ENCODE peak calls at places on chromosomes 6 and 20, in four cellular contexts. V is H9, G is IMR-90, B is neuronal stem cell. N is an unnamed sample.

GRCh38 chr6:137033828-137034227 is 10.9 kb downstream of the IL20RA start:
- DNase-seq in V (no peak), G (no peak), B (no peak), N (peak; percentile 86)

GRCh38 chr6:121201108-121201507 is 133.2 kb downstream of the TBC1D32 start:
- DNase-seq in G (peak; percentile 7), V (no peak), B (no peak), N (no peak)

GRCh38 chr20:59765599-59766177 is 161.3 kb downstream of the PHACTR3 start:
- DNase-seq in V (peak; percentile 58), G (no peak), B (peak; percentile 42), N (no peak)

GRCh38 chr6:105384004-105384403 is 18.9 kb downstream of the PREP start:
- DNase-seq in V (no peak), G (no peak), B (no peak), N (no peak)

GRCh38 chr20:45913105-45913504 is 1.1 kb upstream of the PLTP start:
- DNase-seq in V (no peak), B (no peak), G (peak; percentile 39), N (no peak)

GRCh38 chr6:14635195-14635594 is 517.6 kb downstream of the CD83 start:
- DNase-seq in G (no peak), V (no peak), B (no peak), N (no peak)

GRCh38 chr20:57629976-57630525 is 9.8 kb upstream of the ZBP1 start:
- DNase-seq in G (no peak), V (no peak), B (no peak), N (no peak)

GRCh38 chr6:43930440-43931154 is 160.6 kb downstream of the VEGFA start:
- DNase-seq in V (no peak), B (no peak), G (no peak), N (no peak)

GRCh38 chr6:158064725-158065251 is 83.1 kb downstream of the SYNJ2 start:
- DNase-seq in B (no peak), G (no peak), V (no peak), N (no peak)

GRCh38 chr6:102582569-102582968 is 1189.1 kb downstream of the GRIK2 start:
- DNase-seq in B (no peak), V (no peak), G (no peak), N (no peak)

GRCh38 chr6:43045371-43045930 is 8.2 kb downstream of the CUL7 start:
- DNase-seq in G (no peak), B (no peak), V (peak; percentile 22), N (no peak)

GRCh38 chr6:116408476-116408875 is 37.7 kb downstream of the DSE start:
- DNase-seq in V (no peak), B (no peak), G (no peak), N (no peak)

GRCh38 chr20:34705383-34706021 is 1.4 kb downstream of the TP53INP2 start:
- DNase-seq in B (no peak), V (peak; percentile 39), G (peak; percentile 23), N (peak; percentile 66)

GRCh38 chr6:27825025-27825823 is 87.0 kb downstream of the OR2B2 start:
- DNase-seq in B (no peak), G (no peak), V (no peak), N (peak; percentile 41)

GRCh38 chr6:27031302-27031701 is 216.2 kb upstream of the PRSS16 start:
- DNase-seq in V (no peak), G (peak; percentile 20), B (no peak), N (no peak)

GRCh38 chr6:80151641-80152040 is 45.2 kb downstream of the BCKDHB start:
- DNase-seq in V (no peak), G (no peak), B (peak; percentile 30), N (no peak)

GRCh38 chr6:37821449-37821848 is 1.9 kb downstream of the ZFAND3 start:
- DNase-seq in B (no peak), G (no peak), V (no peak), N (no peak)
- H3K4me1 ChIP-seq in B (peaks cover 14% of the 10 kb centered on the region), G (peaks cover 15% of the 10 kb centered on the region), V (no peaks in the 10 kb centered on the region), N (peaks cover 15% of the 10 kb centered on the region)

GRCh38 chr6:37130704-37131103 is 39.2 kb upstream of the PIM1 start:
- DNase-seq in G (peak; percentile 56), V (no peak), B (no peak), N (peak; percentile 75)

GRCh38 chr6:37125779-37126553 is 44.0 kb upstream of the PIM1 start:
- DNase-seq in G (no peak), B (peak; percentile 97), V (peak; percentile 83), N (no peak)

GRCh38 chr6:37126961-37127360 is 43.0 kb upstream of the PIM1 start:
- DNase-seq in G (no peak), V (no peak), B (no peak), N (no peak)

GRCh38 chr6:37126554-37126906 is 43.4 kb upstream of the PIM1 start:
- DNase-seq in V (no peak), B (no peak), G (no peak), N (no peak)

GRCh38 chr6:37127961-37128862 is 41.7 kb upstream of the PIM1 start:
- DNase-seq in V (no peak), B (no peak), G (peak; percentile 74), N (peak; percentile 46)
- H4K91ac ChIP-seq in V (no peak overlapping the region), B (no peak overlapping the region), G (peak overlapping the region; percentile 70), N (no peak overlapping the region)

DNA sequence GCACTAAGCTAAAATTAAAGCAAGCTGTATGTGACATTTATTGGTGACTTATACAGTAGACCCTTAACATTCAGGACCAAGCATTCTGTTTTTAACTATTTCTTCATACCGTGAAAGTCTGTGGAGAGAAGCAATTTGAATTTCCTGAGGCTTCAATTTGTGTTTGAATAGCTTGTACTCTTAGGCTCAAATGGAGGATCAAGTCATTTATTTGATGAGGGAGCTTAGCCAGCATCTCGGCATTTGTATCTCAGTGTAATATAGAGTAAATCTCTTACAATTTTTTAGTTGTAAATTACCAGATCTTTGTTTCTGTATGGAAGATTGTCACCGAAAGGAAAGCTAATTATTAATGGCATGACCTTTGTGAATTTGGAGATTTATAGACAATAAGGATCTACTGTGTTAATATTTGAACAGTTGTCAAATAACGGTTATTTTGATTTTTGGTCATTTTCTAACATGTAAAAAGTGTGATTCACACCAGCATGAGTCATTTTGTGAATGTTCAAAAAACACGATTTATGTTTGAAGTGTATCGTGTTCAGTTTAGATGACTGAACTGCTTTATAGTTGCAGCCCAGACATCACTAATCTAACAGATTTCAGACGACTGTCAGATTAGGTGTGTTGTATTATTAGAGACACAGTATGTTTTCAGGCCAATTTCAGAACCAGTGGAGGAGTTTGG is 332.8 kb downstream of the CDKAL1 start:
- DNase-seq in V (no peak), B (no peak), G (peak; percentile 68), N (peak; percentile 38)
- H4K8ac ChIP-seq in V (no peak overlapping the region), B (no peak overlapping the region), G (no peak overlapping the region), N (no peak overlapping the region)

DNA sequence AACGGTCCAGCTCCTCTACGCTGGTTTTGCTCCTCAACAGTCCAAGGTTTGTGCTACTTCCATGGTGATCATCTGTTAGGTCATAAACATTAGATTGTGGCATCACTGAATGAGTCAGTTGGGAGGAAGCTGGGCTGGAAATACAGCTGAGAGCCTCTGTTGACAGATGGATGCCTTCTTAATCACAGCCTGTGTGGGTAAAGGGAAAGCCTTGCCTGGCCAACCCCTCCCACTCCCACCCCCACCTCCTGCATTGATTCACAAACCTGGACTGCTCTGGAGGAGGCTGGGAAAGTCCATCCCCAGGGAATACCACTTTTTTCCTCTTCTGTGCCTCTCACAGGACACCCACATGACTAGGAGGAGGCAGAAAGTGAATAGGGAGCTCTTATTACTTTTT is 180.6 kb upstream of the CCN2 start:
- DNase-seq in V (no peak), B (no peak), G (peak; percentile 100), N (peak; percentile 99)
- H3K4me1 ChIP-seq in V (peaks cover 17% of the 10 kb centered on the region), B (peaks cover 10% of the 10 kb centered on the region), G (peaks cover 26% of the 10 kb centered on the region), N (peaks cover 6% of the 10 kb centered on the region)

GRCh38 chr20:347640-348484 is 951 bp downstream of the NRSN2 start:
- DNase-seq in B (peak; percentile 94), G (peak; percentile 90), V (peak; percentile 97), N (peak; percentile 98)

GRCh38 chr20:348972-349841 is 2.3 kb downstream of the NRSN2 start:
- DNase-seq in B (no peak), V (no peak), G (no peak), N (no peak)

GRCh38 chr20:346033-346639 is 775 bp upstream of the NRSN2 start:
- DNase-seq in V (no peak), G (no peak), B (no peak), N (no peak)

GRCh38 chr20:346640-347316 is at the start of gene NRSN2:
- DNase-seq in V (peak; percentile 66), G (peak; percentile 62), B (peak; percentile 49), N (peak; percentile 87)

GRCh38 chr20:347317-347639 is 367 bp downstream of the NRSN2 start:
- DNase-seq in G (no peak), V (no peak), B (no peak), N (no peak)
- H4K91ac ChIP-seq in G (peak overlapping the region; percentile 88), V (no peak overlapping the region), B (no peak overlapping the region), N (peak overlapping the region; percentile 12)

GRCh38 chr6:11092654-11093053 is 980 bp upstream of the SMIM13 start:
- DNase-seq in G (no peak), B (no peak), V (no peak), N (no peak)

GRCh38 chr6:11093591-11094410 is at the start of gene SMIM13:
- DNase-seq in G (peak; percentile 98), B (peak; percentile 97), V (peak; percentile 99), N (peak; percentile 99)

GRCh38 chr6:11096109-11096508 is 2.5 kb downstream of the SMIM13 start:
- DNase-seq in B (no peak), G (peak; percentile 80), V (peak; percentile 58), N (peak; percentile 78)

GRCh38 chr6:11093065-11093590 is 506 bp upstream of the SMIM13 start:
- DNase-seq in B (no peak), G (peak; percentile 41), V (peak; percentile 22), N (no peak)

GRCh38 chr6:11094411-11094851 is 797 bp downstream of the SMIM13 start:
- DNase-seq in V (peak; percentile 54), G (peak; percentile 45), B (peak; percentile 39), N (peak; percentile 69)
- H4K8ac ChIP-seq in V (no peak overlapping the region), G (peak overlapping the region; percentile 62), B (no peak overlapping the region), N (peak overlapping the region; percentile 57)

GRCh38 chr20:36463212-36464061 is 77.9 kb upstream of the MYL9 start:
- DNase-seq in B (no peak), G (no peak), V (no peak), N (peak; percentile 37)
- H3K4me1 ChIP-seq in B (peaks cover 34% of the 10 kb centered on the region), G (peaks cover 38% of the 10 kb centered on the region), V (peaks cover 14% of the 10 kb centered on the region), N (peaks cover 44% of the 10 kb centered on the region)

N was measured in mesenchymal stem cell.